ENCODE peak calls at places on chromosome 20, in five cellular contexts. One of them, this sample, is unnamed.

GRCh38 chr20:53636725-53637097 is 43.1 kb upstream of the ZNF217 start:
- DNase-seq in PC-9: no peak
- DNase-seq in neural progenitor cell: no peak
- DNase-seq in hepatocyte: no peak
- DNase-seq in fibroblast of lung: no peak
- DNase-seq in this sample: no peak

GRCh38 chr20:55322745-55323144 is 682.6 kb downstream of the CBLN4 start:
- DNase-seq in neural progenitor cell: no peak
- DNase-seq in fibroblast of lung: no peak
- DNase-seq in hepatocyte: no peak
- DNase-seq in PC-9: no peak
- DNase-seq in this sample: no peak

GRCh38 chr20:35144694-35145093 is 2.4 kb downstream of the EDEM2 start:
- DNase-seq in neural progenitor cell: no peak
- DNase-seq in PC-9: no peak
- DNase-seq in fibroblast of lung: no peak
- DNase-seq in hepatocyte: no peak
- DNase-seq in this sample: no peak

GRCh38 chr20:23774081-23774480 is 23.3 kb upstream of the CST1 start:
- DNase-seq in neural progenitor cell: no peak
- DNase-seq in fibroblast of lung: no peak
- DNase-seq in PC-9: no peak
- DNase-seq in hepatocyte: no peak
- DNase-seq in this sample: no peak

GRCh38 chr20:47070176-47070575 is 175.5 kb downstream of the EYA2 start:
- DNase-seq in hepatocyte: no peak
- DNase-seq in fibroblast of lung: no peak
- DNase-seq in PC-9: no peak
- DNase-seq in neural progenitor cell: no peak
- DNase-seq in this sample: no peak

GRCh38 chr20:64224344-64225165 is 31.0 kb upstream of the PCMTD2 start:
- DNase-seq in PC-9: peak
- DNase-seq in neural progenitor cell: no peak
- DNase-seq in fibroblast of lung: peak
- DNase-seq in hepatocyte: peak
- DNase-seq in this sample: no peak

GRCh38 chr20:42041000-42041565 is 422.9 kb upstream of the CHD6 start:
- DNase-seq in fibroblast of lung: no peak
- DNase-seq in PC-9: no peak
- DNase-seq in neural progenitor cell: peak
- DNase-seq in hepatocyte: peak
- DNase-seq in this sample: no peak

GRCh38 chr20:60039526-60039925 is 81.3 kb downstream of the CDH26 start:
- DNase-seq in hepatocyte: no peak
- DNase-seq in fibroblast of lung: no peak
- DNase-seq in PC-9: no peak
- DNase-seq in neural progenitor cell: no peak
- DNase-seq in this sample: no peak

GRCh38 chr20:64057628-64058498 is 5.1 kb upstream of the TCEA2 start:
- DNase-seq in hepatocyte: peak
- DNase-seq in neural progenitor cell: peak
- DNase-seq in PC-9: peak
- DNase-seq in fibroblast of lung: peak
- DNase-seq in this sample: peak

GRCh38 chr20:10519361-10520048 is 84.4 kb downstream of the SLX4IP start:
- DNase-seq in neural progenitor cell: no peak
- DNase-seq in hepatocyte: no peak
- DNase-seq in PC-9: no peak
- DNase-seq in fibroblast of lung: no peak
- DNase-seq in this sample: no peak

GRCh38 chr20:54320148-54320607 is 112.3 kb downstream of the PFDN4 start:
- DNase-seq in PC-9: no peak
- DNase-seq in neural progenitor cell: peak
- DNase-seq in fibroblast of lung: no peak
- DNase-seq in hepatocyte: no peak
- DNase-seq in this sample: peak

GRCh38 chr20:36773123-36773547 is 428 bp downstream of the DSN1 start:
- DNase-seq in neural progenitor cell: peak
- DNase-seq in PC-9: no peak
- DNase-seq in hepatocyte: no peak
- DNase-seq in fibroblast of lung: peak
- DNase-seq in this sample: no peak

GRCh38 chr20:21714297-21715192 is 9.1 kb downstream of the PAX1 start:
- DNase-seq in PC-9: no peak
- DNase-seq in neural progenitor cell: peak
- DNase-seq in fibroblast of lung: no peak
- DNase-seq in hepatocyte: no peak
- DNase-seq in this sample: peak

GRCh38 chr20:32535953-32536823 is 48.9 kb downstream of the NOL4L start:
- DNase-seq in fibroblast of lung: no peak
- DNase-seq in PC-9: peak
- DNase-seq in neural progenitor cell: peak
- DNase-seq in hepatocyte: peak
- DNase-seq in this sample: peak

GRCh38 chr20:10329387-10330005 is 104.5 kb downstream of the MKKS start:
- DNase-seq in fibroblast of lung: peak
- DNase-seq in neural progenitor cell: no peak
- DNase-seq in hepatocyte: no peak
- DNase-seq in PC-9: no peak
- DNase-seq in this sample: no peak

GRCh38 chr20:33947709-33948295 is 45.9 kb upstream of the RALY start:
- DNase-seq in hepatocyte: peak
- DNase-seq in neural progenitor cell: peak
- DNase-seq in fibroblast of lung: peak
- DNase-seq in PC-9: peak
- DNase-seq in this sample: peak

GRCh38 chr20:25257756-25258462 is 10.0 kb downstream of the PYGB start:
- DNase-seq in neural progenitor cell: no peak
- DNase-seq in hepatocyte: no peak
- DNase-seq in fibroblast of lung: no peak
- DNase-seq in PC-9: no peak
- DNase-seq in this sample: no peak

GRCh38 chr20:17749979-17750721 is 50.4 kb downstream of the BANF2 start:
- DNase-seq in PC-9: no peak
- DNase-seq in fibroblast of lung: peak
- DNase-seq in hepatocyte: no peak
- DNase-seq in neural progenitor cell: peak
- DNase-seq in this sample: no peak

GRCh38 chr20:13930246-13930645 is 60.2 kb downstream of the SEL1L2 start:
- DNase-seq in fibroblast of lung: no peak
- DNase-seq in hepatocyte: no peak
- DNase-seq in neural progenitor cell: no peak
- DNase-seq in PC-9: peak
- DNase-seq in this sample: no peak

GRCh38 chr20:6714202-6714800 is 53.2 kb upstream of the BMP2 start:
- DNase-seq in fibroblast of lung: no peak
- DNase-seq in hepatocyte: peak
- DNase-seq in neural progenitor cell: no peak
- DNase-seq in PC-9: peak
- DNase-seq in this sample: no peak

GRCh38 chr20:46928580-46929132 is 34.0 kb downstream of the EYA2 start:
- DNase-seq in PC-9: no peak
- DNase-seq in fibroblast of lung: peak
- DNase-seq in hepatocyte: no peak
- DNase-seq in neural progenitor cell: peak
- DNase-seq in this sample: peak

GRCh38 chr20:6612615-6612917 is 154.9 kb upstream of the BMP2 start:
- DNase-seq in hepatocyte: no peak
- DNase-seq in fibroblast of lung: no peak
- DNase-seq in PC-9: no peak
- DNase-seq in neural progenitor cell: no peak
- DNase-seq in this sample: no peak

GRCh38 chr20:4813839-4814695 is 92.4 kb downstream of the PRND start:
- DNase-seq in hepatocyte: no peak
- DNase-seq in PC-9: no peak
- DNase-seq in fibroblast of lung: no peak
- DNase-seq in neural progenitor cell: no peak
- DNase-seq in this sample: peak

GRCh38 chr20:19993937-19994667 is 23.1 kb upstream of the NAA20 start:
- DNase-seq in hepatocyte: no peak
- DNase-seq in PC-9: peak
- DNase-seq in fibroblast of lung: peak
- DNase-seq in neural progenitor cell: no peak
- DNase-seq in this sample: no peak

GRCh38 chr20:35000311-35000921 is 44.7 kb downstream of the MYH7B start:
- DNase-seq in hepatocyte: no peak
- DNase-seq in PC-9: no peak
- DNase-seq in neural progenitor cell: no peak
- DNase-seq in fibroblast of lung: no peak
- DNase-seq in this sample: no peak

GRCh38 chr20:56911946-56912345 is 282.8 kb downstream of the TFAP2C start:
- DNase-seq in PC-9: no peak
- DNase-seq in neural progenitor cell: no peak
- DNase-seq in hepatocyte: no peak
- DNase-seq in fibroblast of lung: no peak
- DNase-seq in this sample: peak

GRCh38 chr20:56914532-56914931 is 285.4 kb downstream of the TFAP2C start:
- DNase-seq in PC-9: no peak
- DNase-seq in neural progenitor cell: no peak
- DNase-seq in fibroblast of lung: no peak
- DNase-seq in hepatocyte: no peak
- DNase-seq in this sample: no peak

DNA sequence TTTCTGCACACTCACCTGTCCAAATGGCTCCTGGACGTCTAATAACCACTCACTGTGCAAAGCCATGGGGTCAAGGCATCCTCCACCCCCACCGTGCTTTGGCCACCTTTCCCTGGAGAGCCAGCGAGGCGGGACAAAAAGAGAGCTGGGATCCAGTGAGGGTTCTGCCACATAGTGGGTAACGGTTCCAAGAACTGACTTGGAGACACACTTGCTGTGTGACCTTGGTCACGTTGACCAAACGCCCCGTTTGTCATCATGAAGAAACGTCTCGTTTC is 287.2 kb downstream of the TFAP2C start:
- DNase-seq in hepatocyte: no peak
- DNase-seq in neural progenitor cell: no peak
- DNase-seq in PC-9: no peak
- DNase-seq in fibroblast of lung: no peak
- DNase-seq in this sample: no peak
- TF ChIP-seq EZH2 in hepatocyte: no peak
- TF ChIP-seq EZH2 in neural progenitor cell: no peak
- TF ChIP-seq EZH2 in PC-9: no peak
- TF ChIP-seq EZH2 in fibroblast of lung: no peak
- TF ChIP-seq EZH2 in this sample: no peak

GRCh38 chr20:62222266-62222850 is 2.3 kb upstream of the HRH3 start:
- DNase-seq in fibroblast of lung: no peak
- DNase-seq in hepatocyte: no peak
- DNase-seq in neural progenitor cell: no peak
- DNase-seq in PC-9: no peak
- DNase-seq in this sample: no peak
- TF ChIP-seq EZH2 in fibroblast of lung: no peak
- TF ChIP-seq EZH2 in hepatocyte: no peak
- TF ChIP-seq EZH2 in neural progenitor cell: no peak
- TF ChIP-seq EZH2 in PC-9: no peak
- TF ChIP-seq EZH2 in this sample: no peak

GRCh38 chr20:1438361-1438760 is 28.3 kb downstream of the NSFL1C start:
- DNase-seq in fibroblast of lung: no peak
- DNase-seq in hepatocyte: no peak
- DNase-seq in neural progenitor cell: no peak
- DNase-seq in PC-9: no peak
- DNase-seq in this sample: no peak

GRCh38 chr20:1435337-1435699 is 31.3 kb downstream of the NSFL1C start:
- DNase-seq in neural progenitor cell: no peak
- DNase-seq in fibroblast of lung: no peak
- DNase-seq in hepatocyte: no peak
- DNase-seq in PC-9: no peak
- DNase-seq in this sample: no peak

GRCh38 chr20:1437222-1437904 is 29.3 kb downstream of the NSFL1C start:
- DNase-seq in fibroblast of lung: peak
- DNase-seq in PC-9: peak
- DNase-seq in neural progenitor cell: peak
- DNase-seq in hepatocyte: peak
- DNase-seq in this sample: peak

GRCh38 chr20:1431158-1431557 is 35.5 kb downstream of the NSFL1C start:
- DNase-seq in neural progenitor cell: no peak
- DNase-seq in hepatocyte: no peak
- DNase-seq in PC-9: no peak
- DNase-seq in fibroblast of lung: no peak
- DNase-seq in this sample: no peak

DNA sequence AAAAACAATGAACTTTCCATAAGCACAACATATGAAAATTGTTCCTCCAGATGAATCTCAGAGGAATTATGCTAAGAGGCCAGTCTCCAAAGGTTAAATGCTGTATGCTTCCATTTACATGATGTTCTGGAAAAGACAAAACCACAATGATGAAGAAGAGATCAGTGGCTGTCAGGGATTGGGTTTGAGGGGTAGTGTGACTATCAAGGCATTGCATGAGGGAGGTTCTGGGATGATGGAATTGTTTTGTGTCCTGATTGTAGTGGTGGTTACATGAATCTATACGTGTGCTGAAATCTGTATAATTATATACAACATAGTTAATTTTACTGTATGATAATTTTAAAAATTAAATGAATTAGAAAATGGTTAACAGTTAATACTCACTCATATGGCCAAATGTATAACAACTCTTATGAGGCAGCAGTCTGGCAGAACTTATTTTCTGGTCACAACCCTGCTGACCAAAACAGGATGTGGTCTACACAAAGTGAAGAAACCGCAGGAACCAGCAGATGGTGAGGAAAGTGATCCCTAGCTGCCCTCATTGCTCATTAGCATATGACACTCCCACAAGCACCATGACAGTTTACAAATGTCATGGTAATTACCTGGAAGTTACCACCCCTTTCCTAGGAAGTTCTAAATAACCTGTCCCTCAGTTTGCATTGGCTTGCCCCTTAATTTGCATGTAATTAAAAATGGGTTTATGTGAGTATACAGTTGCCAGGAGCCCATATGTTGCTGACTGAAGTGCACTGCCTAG is 31.9 kb downstream of the NSFL1C start:
- DNase-seq in PC-9: peak
- DNase-seq in fibroblast of lung: peak
- DNase-seq in hepatocyte: no peak
- DNase-seq in neural progenitor cell: no peak
- DNase-seq in this sample: peak
- TF ChIP-seq EZH2 in PC-9: no peak
- TF ChIP-seq EZH2 in fibroblast of lung: no peak
- TF ChIP-seq EZH2 in hepatocyte: no peak
- TF ChIP-seq EZH2 in neural progenitor cell: no peak
- TF ChIP-seq EZH2 in this sample: no peak

DNA sequence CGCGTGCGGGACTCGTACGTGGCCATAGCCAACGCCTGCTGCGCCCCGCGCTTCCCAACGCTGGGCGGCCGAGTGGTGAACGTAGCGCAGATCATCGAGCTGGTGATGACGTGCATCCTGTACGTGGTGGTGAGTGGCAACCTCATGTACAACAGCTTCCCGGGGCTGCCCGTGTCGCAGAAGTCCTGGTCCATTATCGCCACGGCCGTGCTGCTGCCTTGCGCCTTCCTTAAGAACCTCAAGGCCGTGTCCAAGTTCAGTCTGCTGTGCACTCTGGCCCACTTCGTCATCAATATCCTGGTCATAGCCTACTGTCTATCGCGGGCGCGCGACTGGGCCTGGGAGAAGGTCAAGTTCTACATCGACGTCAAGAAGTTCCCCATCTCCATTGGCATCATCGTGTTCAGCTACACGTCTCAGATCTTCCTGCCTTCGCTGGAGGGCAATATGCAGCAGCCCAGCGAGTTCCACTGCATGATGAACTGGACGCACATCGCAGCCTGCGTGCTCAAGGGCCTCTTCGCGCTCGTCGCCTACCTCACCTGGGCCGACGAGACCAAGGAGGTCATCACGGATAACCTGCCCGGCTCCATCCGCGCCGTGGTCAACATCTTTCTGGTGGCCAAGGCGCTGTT is 3.4 kb downstream of the SLC32A1 start:
- DNase-seq in PC-9: no peak
- DNase-seq in neural progenitor cell: no peak
- DNase-seq in fibroblast of lung: no peak
- DNase-seq in hepatocyte: no peak
- DNase-seq in this sample: no peak
- TF ChIP-seq EZH2 in PC-9: no peak
- TF ChIP-seq EZH2 in neural progenitor cell: peak
- TF ChIP-seq EZH2 in fibroblast of lung: peak
- TF ChIP-seq EZH2 in hepatocyte: peak
- TF ChIP-seq EZH2 in this sample: peak